ENCODE peak calls at places on chromosomes 11 and 22, in five cellular contexts. One of them, this sample, is unnamed.

GRCh38 chr11:125005491-125005890 is 51.5 kb downstream of the CCDC15 start:
- DNase-seq in activated CD8-positive, alpha-beta memory T cell treated with anti-CD3 and anti-CD28 coated beads, Interleukin-2, amount 10 ng/mL, durations not matched to agents 7 days and 5 days: no peak
- DNase-seq in activated T-cell treated with anti-CD3 and anti-CD28 coated beads for 1 hour: no peak
- DNase-seq in iris pigment epithelial cell: no peak
- DNase-seq in HFFc6: no peak
- DNase-seq in this sample: no peak

GRCh38 chr11:119065369-119065768 is 2.2 kb upstream of the VPS11 start:
- DNase-seq in activated CD8-positive, alpha-beta memory T cell treated with anti-CD3 and anti-CD28 coated beads, Interleukin-2, amount 10 ng/mL, durations not matched to agents 7 days and 5 days: peak
- DNase-seq in activated T-cell treated with anti-CD3 and anti-CD28 coated beads for 1 hour: peak
- DNase-seq in iris pigment epithelial cell: peak
- DNase-seq in HFFc6: peak
- DNase-seq in this sample: peak

GRCh38 chr11:102230911-102231310 is 86.4 kb upstream of the BIRC3 start:
- DNase-seq in activated CD8-positive, alpha-beta memory T cell treated with anti-CD3 and anti-CD28 coated beads, Interleukin-2, amount 10 ng/mL, durations not matched to agents 7 days and 5 days: no peak
- DNase-seq in activated T-cell treated with anti-CD3 and anti-CD28 coated beads for 1 hour: no peak
- DNase-seq in iris pigment epithelial cell: no peak
- DNase-seq in HFFc6: no peak
- DNase-seq in this sample: no peak

GRCh38 chr22:43819691-43820670 is 7.9 kb upstream of the EFCAB6 start:
- DNase-seq in activated CD8-positive, alpha-beta memory T cell treated with anti-CD3 and anti-CD28 coated beads, Interleukin-2, amount 10 ng/mL, durations not matched to agents 7 days and 5 days: no peak
- DNase-seq in activated T-cell treated with anti-CD3 and anti-CD28 coated beads for 1 hour: no peak
- DNase-seq in iris pigment epithelial cell: no peak
- DNase-seq in HFFc6: no peak
- DNase-seq in this sample: no peak

GRCh38 chr22:22973336-22973735 is 85.7 kb downstream of the IGLL5 start:
- DNase-seq in activated CD8-positive, alpha-beta memory T cell treated with anti-CD3 and anti-CD28 coated beads, Interleukin-2, amount 10 ng/mL, durations not matched to agents 7 days and 5 days: no peak
- DNase-seq in activated T-cell treated with anti-CD3 and anti-CD28 coated beads for 1 hour: no peak
- DNase-seq in iris pigment epithelial cell: no peak
- DNase-seq in HFFc6: no peak
- DNase-seq in this sample: no peak

GRCh38 chr11:33474866-33475265 is 217.7 kb downstream of the HIPK3 start:
- DNase-seq in activated CD8-positive, alpha-beta memory T cell treated with anti-CD3 and anti-CD28 coated beads, Interleukin-2, amount 10 ng/mL, durations not matched to agents 7 days and 5 days: no peak
- DNase-seq in activated T-cell treated with anti-CD3 and anti-CD28 coated beads for 1 hour: no peak
- DNase-seq in iris pigment epithelial cell: no peak
- DNase-seq in HFFc6: no peak
- DNase-seq in this sample: no peak

GRCh38 chr11:83923961-83924360 is 637.8 kb upstream of the CCDC90B start:
- DNase-seq in activated CD8-positive, alpha-beta memory T cell treated with anti-CD3 and anti-CD28 coated beads, Interleukin-2, amount 10 ng/mL, durations not matched to agents 7 days and 5 days: no peak
- DNase-seq in activated T-cell treated with anti-CD3 and anti-CD28 coated beads for 1 hour: no peak
- DNase-seq in iris pigment epithelial cell: no peak
- DNase-seq in HFFc6: no peak
- DNase-seq in this sample: no peak

GRCh38 chr22:38970548-38970947 is 11.6 kb upstream of the APOBEC3B start:
- DNase-seq in activated CD8-positive, alpha-beta memory T cell treated with anti-CD3 and anti-CD28 coated beads, Interleukin-2, amount 10 ng/mL, durations not matched to agents 7 days and 5 days: no peak
- DNase-seq in activated T-cell treated with anti-CD3 and anti-CD28 coated beads for 1 hour: no peak
- DNase-seq in iris pigment epithelial cell: no peak
- DNase-seq in HFFc6: no peak
- DNase-seq in this sample: no peak

GRCh38 chr22:20972933-20973577 is 6.0 kb downstream of the AIFM3 start:
- DNase-seq in activated CD8-positive, alpha-beta memory T cell treated with anti-CD3 and anti-CD28 coated beads, Interleukin-2, amount 10 ng/mL, durations not matched to agents 7 days and 5 days: no peak
- DNase-seq in activated T-cell treated with anti-CD3 and anti-CD28 coated beads for 1 hour: no peak
- DNase-seq in iris pigment epithelial cell: no peak
- DNase-seq in HFFc6: no peak
- DNase-seq in this sample: no peak

GRCh38 chr11:111624602-111625001 is 22.4 kb downstream of the SIK2 start:
- DNase-seq in activated CD8-positive, alpha-beta memory T cell treated with anti-CD3 and anti-CD28 coated beads, Interleukin-2, amount 10 ng/mL, durations not matched to agents 7 days and 5 days: no peak
- DNase-seq in activated T-cell treated with anti-CD3 and anti-CD28 coated beads for 1 hour: no peak
- DNase-seq in iris pigment epithelial cell: peak
- DNase-seq in HFFc6: no peak
- DNase-seq in this sample: no peak

This sample was measured in T-helper 9 cell.